ENCODE peak calls at places on chromosomes 7 and 10, in four cellular contexts. A is AML-193, S is SJSA1, G is NCI-H446 treated with DMSO at 0.1 percent for 48 hours. P is an unnamed sample.

GRCh38 chr10:103711351-103711994 is 143.9 kb downstream of the SH3PXD2A start:
- DNase-seq in A (no peak), S (no peak), G (no peak), P (no peak)

GRCh38 chr7:138468244-138469123 is 8.4 kb downstream of the TRIM24 start:
- DNase-seq in A (no peak), S (no peak), G (peak; percentile 88), P (no peak)

GRCh38 chr10:97291357-97292096 is 910 bp downstream of the ARHGAP19 start:
- DNase-seq in A (no peak), S (peak; percentile 22), G (no peak), P (no peak)

GRCh38 chr7:111855842-111856227 is 293.5 kb upstream of the IMMP2L start:
- DNase-seq in A (no peak), S (no peak), G (no peak), P (peak; percentile 18)

GRCh38 chr10:23376175-23376787 is 31.7 kb upstream of the C10orf67 start:
- DNase-seq in A (no peak), S (no peak), G (no peak), P (no peak)

GRCh38 chr7:143429770-143430698 is 13.2 kb upstream of the TAS2R60 start:
- DNase-seq in A (no peak), S (no peak), G (no peak), P (no peak)

GRCh38 chr10:132850896-132851295 is 64.9 kb upstream of the NKX6-2 start:
- DNase-seq in A (no peak), S (no peak), G (no peak), P (no peak)

GRCh38 chr10:128242641-128243040 is 116.4 kb upstream of the MKI67 start:
- DNase-seq in A (no peak), S (no peak), G (no peak), P (no peak)

GRCh38 chr10:86261933-86262665 is 104.5 kb downstream of the GRID1 start:
- DNase-seq in A (peak; percentile 7), S (no peak), G (no peak), P (no peak)

GRCh38 chr7:100888529-100888987 is 957 bp downstream of the UFSP1 start:
- DNase-seq in A (no peak), S (no peak), G (no peak), P (no peak)

GRCh38 chr10:31926765-31927596 is 1.6 kb downstream of the ARHGAP12 start:
- DNase-seq in A (no peak), S (peak; percentile 4), G (no peak), P (no peak)